ENCODE peak calls at places on chromosomes 1 and 21, in seven cellular contexts. R is IMR-90, I is neuronal stem cell, O is H9, X is mesenchymal stem cell, G is trophoblast cell, J is H1. T is an unnamed sample.

GRCh38 chr1:157774412-157774811 is 2.5 kb downstream of the FCRL2 start:
- DNase-seq in X (no peak), I (no peak), O (no peak), G (no peak), R (no peak), J (no peak), T (no peak)

GRCh38 chr1:209761021-209761635 is 5.3 kb downstream of the TRAF3IP3 start:
- DNase-seq in J (no peak), I (no peak), R (no peak), X (no peak), G (no peak), O (no peak), T (no peak)

GRCh38 chr1:19065526-19066247 is 109.2 kb upstream of the IFFO2 start:
- DNase-seq in O (no peak), I (no peak), G (no peak), R (no peak), X (no peak), J (no peak), T (no peak)

GRCh38 chr1:63323866-63324778 is 1.8 kb downstream of the FOXD3 start:
- DNase-seq in I (peak), J (no peak), X (no peak), O (peak), G (peak), R (no peak), T (no peak)

GRCh38 chr1:59752556-59753412 is 62.0 kb upstream of the HOOK1 start:
- DNase-seq in R (no peak), O (no peak), J (no peak), I (no peak), X (no peak), G (no peak), T (no peak)

GRCh38 chr1:48532976-48533375 is 61.0 kb upstream of the SPATA6 start:
- DNase-seq in G (no peak), O (no peak), X (no peak), J (no peak), R (no peak), I (no peak), T (peak)

GRCh38 chr1:110207831-110208230 is 2.3 kb upstream of the KCNC4 start:
- DNase-seq in R (peak), I (peak), O (peak), G (peak), X (peak), J (no peak), T (peak)

GRCh38 chr1:242651817-242652216 is 127.3 kb upstream of the PLD5 start:
- DNase-seq in O (peak), I (peak), R (no peak), G (peak), J (peak), X (no peak), T (peak)

GRCh38 chr1:184915463-184916080 is 58.7 kb downstream of the NIBAN1 start:
- DNase-seq in J (no peak), G (no peak), I (no peak), X (no peak), R (peak), O (no peak), T (no peak)

GRCh38 chr1:227892930-227893695 is 54.6 kb downstream of the WNT9A start:
- DNase-seq in I (no peak), J (no peak), R (no peak), O (peak), G (no peak), X (no peak), T (no peak)

GRCh38 chr21:15627011-15627410 is 102.8 kb upstream of the USP25 start:
- DNase-seq in O (no peak), X (no peak), R (no peak), J (no peak), G (peak), I (no peak), T (no peak)

GRCh38 chr21:37582613-37583012 is 216.0 kb downstream of the DYRK1A start:
- DNase-seq in J (no peak), X (peak), G (peak), I (no peak), O (no peak), R (peak), T (peak)

GRCh38 chr21:38798481-38798882 is 7.2 kb upstream of the ETS2 start:
- DNase-seq in I (no peak), X (peak), R (no peak), J (no peak), O (peak), G (peak), T (peak)

GRCh38 chr1:54117815-54118563 is 34.8 kb downstream of the CDCP2 start:
- DNase-seq in X (no peak), J (no peak), R (peak), I (no peak), G (no peak), O (no peak), T (no peak)

GRCh38 chr1:230052018-230052417 is 15.0 kb upstream of the GALNT2 start:
- DNase-seq in O (no peak), I (no peak), R (no peak), J (no peak), X (no peak), G (no peak), T (no peak)

GRCh38 chr1:220330265-220330664 is 58.0 kb upstream of the RAB3GAP2 start:
- DNase-seq in O (no peak), R (peak), J (no peak), I (no peak), G (no peak), X (peak), T (no peak)

GRCh38 chr1:10189659-10190058 is 20.7 kb upstream of the KIF1B start:
- DNase-seq in J (no peak), R (no peak), I (no peak), X (no peak), G (no peak), O (no peak), T (no peak)

GRCh38 chr1:92599184-92599583 is 112.5 kb upstream of the GFI1 start:
- DNase-seq in X (peak), G (no peak), I (no peak), O (no peak), R (peak), J (no peak), T (peak)

GRCh38 chr21:33608559-33608958 is 20.1 kb upstream of the DONSON start:
- DNase-seq in G (no peak), X (no peak), R (peak), J (no peak), O (no peak), I (no peak), T (no peak)

GRCh38 chr1:200306954-200307754 is 102.7 kb downstream of the ZNF281 start:
- DNase-seq in G (no peak), R (peak), O (no peak), I (no peak), J (no peak), X (peak), T (peak)

GRCh38 chr1:43451157-43451591 is 2.6 kb downstream of the HYI start:
- DNase-seq in O (peak), J (no peak), X (no peak), G (no peak), R (no peak), I (no peak), T (no peak)

GRCh38 chr21:29849735-29850176 is 90.0 kb downstream of the GRIK1 start:
- DNase-seq in G (peak), R (peak), I (peak), O (peak), J (peak), X (peak), T (peak)

GRCh38 chr1:109619655-109620395 is at the start of gene AMPD2:
- DNase-seq in R (peak), G (peak), I (peak), O (peak), J (no peak), X (peak), T (peak)

GRCh38 chr1:202926578-202927491 is at the start of gene KLHL12:
- DNase-seq in G (peak), J (peak), I (peak), X (peak), O (peak), R (peak), T (peak)

GRCh38 chr1:107450899-107451664 is 310.2 kb downstream of the NTNG1 start:
- DNase-seq in O (no peak), X (no peak), G (no peak), I (no peak), R (no peak), J (no peak), T (no peak)

GRCh38 chr1:22922640-22923039 is 50.0 kb downstream of the LACTBL1 start:
- DNase-seq in J (no peak), G (no peak), I (no peak), O (no peak), X (peak), R (peak), T (no peak)

GRCh38 chr1:77542784-77543183 is 139.7 kb downstream of the ZZZ3 start:
- DNase-seq in G (no peak), O (no peak), I (no peak), J (no peak), R (peak), X (no peak), T (no peak)

GRCh38 chr1:41599912-41600311 is 115.4 kb upstream of the EDN2 start:
- DNase-seq in R (peak), I (no peak), X (peak), G (peak), J (no peak), O (no peak), T (peak)

GRCh38 chr1:32339363-32339978 is 3.4 kb upstream of the MARCKSL1 start:
- DNase-seq in J (no peak), G (peak), X (peak), R (peak), I (no peak), O (no peak), T (no peak)

GRCh38 chr1:205257735-205258134 is 30.0 kb downstream of the TMCC2 start:
- DNase-seq in J (no peak), X (no peak), G (no peak), I (no peak), O (no peak), R (no peak), T (no peak)

GRCh38 chr1:22296701-22297591 is 154.0 kb upstream of the WNT4 start:
- DNase-seq in G (peak), O (no peak), R (no peak), I (no peak), J (no peak), X (no peak), T (no peak)

GRCh38 chr1:87292684-87293493 is 35.8 kb upstream of the LMO4 start:
- DNase-seq in I (peak), X (peak), R (peak), G (peak), O (peak), J (peak), T (peak)

GRCh38 chr1:172609528-172609927 is 49.4 kb upstream of the FASLG start:
- DNase-seq in O (no peak), J (no peak), R (no peak), G (no peak), X (no peak), I (no peak), T (peak)

GRCh38 chr21:31326478-31327247 is 17.4 kb downstream of the TIAM1 start:
- DNase-seq in J (no peak), R (no peak), X (no peak), I (no peak), O (no peak), G (no peak), T (no peak)

DNA sequence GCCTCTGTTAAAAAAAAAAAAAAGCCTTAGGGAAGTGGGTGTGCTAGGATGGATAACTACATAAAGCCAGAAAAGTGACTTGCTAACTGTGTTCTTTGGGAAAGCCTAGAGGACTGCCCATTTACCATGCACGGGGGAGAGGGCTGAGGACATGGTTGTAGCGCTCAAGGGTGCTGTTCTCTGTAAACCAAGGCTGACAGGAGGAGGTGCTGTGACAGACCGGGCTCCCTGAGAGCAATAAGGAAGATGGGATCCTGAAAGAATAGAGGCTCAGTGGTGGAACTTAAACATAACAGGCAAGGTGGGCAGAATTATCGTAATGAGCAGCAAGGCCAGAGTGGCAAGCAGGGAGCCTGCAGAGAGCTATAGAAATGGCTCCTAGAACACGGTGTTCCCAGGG is 98.5 kb upstream of the DISP3 start:
- DNase-seq in R (no peak), O (no peak), I (no peak), J (no peak), X (no peak), G (no peak), T (no peak)
- H3K4ac ChIP-seq in R (no peak), O (no peak), I (no peak), J (no peak), X (no peak), G (no peak), T (no peak)

DNA sequence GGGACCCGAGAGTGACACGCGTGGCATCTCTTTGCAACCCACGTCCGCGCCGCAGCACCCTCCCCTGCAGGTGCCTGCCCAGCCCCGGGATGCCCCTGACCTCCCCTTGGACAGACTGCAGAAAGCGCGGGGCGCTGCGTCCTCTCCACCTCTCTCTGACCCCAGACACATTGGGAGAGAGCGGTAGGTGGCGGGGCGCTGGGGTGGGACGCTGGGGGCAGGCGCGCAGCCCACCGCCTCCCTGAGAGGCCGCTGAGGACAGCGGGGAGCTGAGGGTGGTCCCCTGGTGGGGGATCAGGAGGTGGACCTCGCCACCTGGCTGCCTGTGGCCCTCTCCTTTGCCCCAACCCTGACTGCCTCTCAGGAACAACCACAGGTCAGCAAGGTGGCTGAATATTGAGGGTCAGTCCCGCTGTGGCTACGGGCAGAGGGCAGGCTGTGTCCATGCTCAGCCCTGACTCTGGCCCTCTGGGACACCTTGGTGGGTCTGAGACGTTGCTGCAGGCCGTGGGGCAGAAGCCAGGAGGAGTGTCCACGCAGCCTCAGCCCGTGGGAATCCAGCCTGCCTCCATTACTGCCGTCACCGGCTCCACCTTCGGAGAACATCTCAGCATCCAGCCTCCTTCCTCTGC is 761 bp upstream of the UBE2J2 start:
- DNase-seq in I (no peak), X (no peak), J (no peak), R (no peak), G (no peak), O (no peak), T (no peak)
- H3K27ac ChIP-seq in I (no peak), X (no peak), J (no peak), R (peak), G (no peak), O (no peak), T (no peak)

DNA sequence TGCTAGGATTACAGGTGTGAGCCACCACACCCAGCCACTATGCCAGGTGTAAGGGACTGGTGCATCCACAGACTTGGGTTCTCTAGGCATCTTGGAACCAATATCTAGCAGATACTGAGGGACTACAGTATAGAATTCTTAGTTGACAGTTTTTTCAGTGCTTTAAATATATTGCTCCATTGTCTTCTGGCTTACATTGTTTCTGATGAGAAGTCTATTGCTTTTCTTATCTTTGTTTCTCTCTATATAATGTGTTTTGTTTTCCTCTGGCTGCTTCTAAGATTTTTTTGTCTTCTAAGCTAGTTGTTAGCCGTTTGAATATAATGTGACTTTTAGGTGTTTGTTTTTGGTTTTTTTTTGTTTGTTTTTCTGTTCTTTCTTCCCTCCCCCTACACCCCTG is 13.5 kb downstream of the NUF2 start:
- DNase-seq in J (no peak), O (no peak), I (no peak), X (no peak), R (no peak), G (no peak), T (no peak)
- H3K23ac ChIP-seq in J (no peak), O (no peak), I (no peak), X (no peak), R (no peak), G (no peak), T (no peak)

DNA sequence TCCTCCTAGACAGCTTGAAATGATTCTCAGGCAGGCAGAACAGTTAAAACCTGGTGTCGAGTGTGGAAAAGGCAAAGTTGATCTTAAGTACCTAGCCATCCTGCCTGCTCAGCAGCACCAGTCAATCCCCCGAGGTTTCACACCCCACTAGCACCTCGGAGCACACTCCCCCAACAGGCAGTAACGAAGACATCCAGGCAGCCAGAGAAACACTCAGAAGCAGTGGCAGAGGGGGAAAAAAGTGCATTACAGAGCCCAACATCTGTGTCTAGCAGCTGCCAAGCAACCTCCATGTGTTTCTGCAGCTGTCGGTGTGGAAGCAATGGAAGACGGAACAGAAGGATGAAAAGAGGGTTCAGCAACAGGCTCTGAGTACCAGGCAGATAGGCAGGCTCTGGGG is 73.4 kb upstream of the PROX1 start:
- DNase-seq in O (no peak), I (no peak), R (no peak), X (no peak), J (no peak), G (no peak), T (peak)
- H3K4ac ChIP-seq in O (no peak), I (no peak), R (no peak), X (no peak), J (no peak), G (no peak), T (no peak)

DNA sequence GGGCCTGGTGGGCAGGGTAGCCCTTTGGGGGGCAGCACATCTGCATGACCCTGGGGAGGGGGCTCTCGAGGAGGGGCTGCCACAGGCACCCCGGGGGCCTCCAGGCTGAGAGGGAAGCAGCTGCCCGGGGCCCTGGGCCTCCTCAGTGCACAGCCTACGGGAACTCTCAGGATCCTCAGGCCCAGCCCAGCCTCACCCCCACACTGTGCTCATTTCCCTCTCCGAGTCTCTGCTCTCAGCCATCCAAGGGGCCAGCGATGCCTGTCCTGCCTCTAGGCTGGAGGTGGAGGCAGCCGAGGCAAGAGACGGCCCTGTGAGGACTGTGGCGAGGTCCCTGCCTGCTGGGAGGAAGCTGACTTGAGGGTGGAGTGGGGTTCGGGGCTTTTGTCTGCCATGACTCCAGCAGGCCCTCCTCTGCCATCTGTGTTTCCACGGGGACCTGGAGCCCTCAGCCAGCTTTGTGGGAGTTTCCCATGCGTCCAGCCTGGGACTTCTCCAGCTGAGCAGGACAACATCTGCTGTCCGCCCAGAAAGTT is 7.2 kb upstream of the PLEKHG5 start:
- DNase-seq in R (no peak), J (no peak), X (no peak), I (no peak), O (no peak), G (no peak), T (no peak)
- H3K27ac ChIP-seq in R (no peak), J (no peak), X (no peak), I (no peak), O (no peak), G (no peak), T (no peak)

GRCh38 chr1:105483436-105483835 is 1573.0 kb upstream of the PRMT6 start:
- DNase-seq in G (no peak), J (no peak), R (no peak), X (no peak), O (no peak), I (no peak), T (no peak)
- H3K23ac ChIP-seq in G (no peak), J (no peak), R (no peak), X (no peak), O (no peak), I (no peak), T (no peak)

T was measured in mesendoderm.